ENCODE peak calls at places on chromosomes 5 and 9, in four cellular contexts. S is choroid plexus epithelial cell, D is fibroblast of lung, H is left lung. U is an unnamed sample.

GRCh38 chr9:26470287-26470686 is 422.3 kb downstream of the CAAP1 start:
- DNase-seq in S (no peak), D (no peak), H (no peak), U (no peak)

GRCh38 chr5:135053989-135054388 is 20.0 kb upstream of the PITX1 start:
- DNase-seq in S (no peak), D (no peak), H (peak; percentile 5), U (peak; percentile 27)

GRCh38 chr5:134568761-134569725 is 43.6 kb downstream of the JADE2 start:
- DNase-seq in S (no peak), D (peak; percentile 38), H (peak; percentile 84), U (no peak)

GRCh38 chr5:140054086-140054689 is 11.1 kb upstream of the NRG2 start:
- DNase-seq in S (no peak), D (no peak), H (no peak), U (no peak)

GRCh38 chr9:95491543-95492330 is 25.0 kb downstream of the PTCH1 start:
- DNase-seq in S (no peak), D (no peak), H (no peak), U (no peak)

GRCh38 chr5:35115920-35116319 is 68.2 kb upstream of the AGXT2 start:
- DNase-seq in S (peak; percentile 30), D (no peak), H (no peak), U (no peak)

GRCh38 chr9:122383992-122384461 is 13.2 kb downstream of the PTGS1 start:
- DNase-seq in S (peak; percentile 29), D (peak; percentile 56), H (no peak), U (no peak)

GRCh38 chr9:90803860-90804593 is 2.4 kb downstream of the SYK start:
- DNase-seq in S (no peak), D (no peak), H (no peak), U (no peak)

GRCh38 chr5:88875609-88876234 is 7.3 kb downstream of the MEF2C start:
- DNase-seq in S (peak; percentile 14), D (no peak), H (no peak), U (no peak)

GRCh38 chr5:109364977-109365376 is 44.8 kb downstream of the PJA2 start:
- DNase-seq in S (no peak), D (no peak), H (no peak), U (no peak)

GRCh38 chr9:129395633-129396364 is 217.7 kb upstream of the IER5L start:
- DNase-seq in S (no peak), D (no peak), H (no peak), U (no peak)

GRCh38 chr5:68070641-68071191 is 144.8 kb upstream of the PIK3R1 start:
- DNase-seq in S (no peak), D (no peak), H (no peak), U (no peak)

GRCh38 chr5:11289733-11290132 is 528.7 kb upstream of the DAP start:
- DNase-seq in S (no peak), D (no peak), H (no peak), U (no peak)

GRCh38 chr5:173984218-173984617 is 4.8 kb upstream of the C5orf47 start:
- DNase-seq in S (peak; percentile 66), D (peak; percentile 13), H (no peak), U (no peak)

GRCh38 chr5:16666861-16667481 is 50.2 kb upstream of the RETREG1 start:
- DNase-seq in S (peak; percentile 35), D (no peak), H (no peak), U (no peak)

GRCh38 chr5:82922086-82922734 is 155.0 kb downstream of the TMEM167A start:
- DNase-seq in S (no peak), D (no peak), H (no peak), U (no peak)

GRCh38 chr5:103487253-103487652 is 75.3 kb downstream of the NUDT12 start:
- DNase-seq in S (peak; percentile 72), D (peak; percentile 59), H (no peak), U (no peak)

GRCh38 chr9:72394061-72394460 is 29.1 kb upstream of the ZFAND5 start:
- DNase-seq in S (no peak), D (no peak), H (no peak), U (no peak)

GRCh38 chr5:171630670-171631065 is 154.9 kb upstream of the SMIM23 start:
- DNase-seq in S (no peak), D (no peak), H (no peak), U (no peak)

GRCh38 chr5:177404641-177405134 is 4.2 kb upstream of the PFN3 start:
- DNase-seq in S (no peak), D (no peak), H (no peak), U (no peak)

GRCh38 chr5:177403826-177404640 is 3.6 kb upstream of the PFN3 start:
- DNase-seq in S (peak; percentile 82), D (peak; percentile 60), H (peak; percentile 98), U (no peak)

GRCh38 chr5:177399903-177400868 is at the start of gene PFN3:
- DNase-seq in S (no peak), D (peak; percentile 32), H (no peak), U (no peak)

GRCh38 chr5:177403194-177403825 is 2.8 kb upstream of the PFN3 start:
- DNase-seq in S (peak; percentile 40), D (no peak), H (no peak), U (no peak)

DNA sequence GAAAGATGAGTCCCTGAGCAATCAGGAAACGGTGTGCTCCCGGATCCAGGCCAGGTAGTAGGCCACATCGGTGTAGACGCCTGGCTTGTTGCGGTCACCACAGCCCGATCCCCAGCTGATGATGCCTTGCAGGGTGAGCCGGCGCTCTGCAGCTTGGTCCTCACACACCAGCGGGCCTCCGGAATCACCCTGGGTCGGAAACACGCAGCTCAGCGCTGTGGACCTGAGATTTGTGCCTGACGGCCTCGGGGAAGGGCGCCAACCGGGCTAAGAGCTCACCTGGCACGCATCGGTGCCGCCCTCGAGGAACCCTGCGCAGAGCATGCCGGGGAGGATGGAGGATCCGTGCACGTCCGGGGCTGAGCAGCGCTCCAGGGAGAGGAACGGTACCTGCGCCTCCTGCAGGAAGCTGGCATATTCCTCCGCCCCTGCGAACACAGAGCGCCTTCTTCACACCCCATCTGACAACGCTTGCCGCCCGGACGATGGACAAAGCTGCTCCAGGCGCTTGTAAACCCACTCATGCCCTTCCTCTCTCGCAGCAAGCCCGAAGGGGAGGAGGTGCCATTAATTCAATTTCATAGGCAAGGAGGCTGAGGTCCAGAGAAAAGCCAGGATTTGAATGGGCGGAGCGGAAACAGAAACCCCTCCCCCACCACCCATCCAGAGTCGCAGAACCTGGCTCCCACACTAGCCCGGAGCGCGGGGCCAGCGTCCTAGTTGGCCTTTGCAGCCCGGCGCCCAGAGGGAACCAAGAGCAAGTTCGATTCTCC is 2.0 kb upstream of the PFN3 start:
- DNase-seq in S (peak; percentile 65), D (peak; percentile 58), H (peak; percentile 89), U (no peak)
- TF ChIP-seq CTCF in S (peak; percentile 63), D (peak; percentile 50), H (peak; percentile 21), U (peak; percentile 77)

GRCh38 chr5:149149942-149150341 is 8.6 kb downstream of the ABLIM3 start:
- DNase-seq in S (no peak), D (no peak), H (no peak), U (no peak)

GRCh38 chr5:149152317-149152746 is 11.0 kb downstream of the ABLIM3 start:
- DNase-seq in S (no peak), D (peak; percentile 47), H (no peak), U (no peak)

GRCh38 chr5:149150457-149150856 is 9.2 kb downstream of the ABLIM3 start:
- DNase-seq in S (peak; percentile 80), D (no peak), H (no peak), U (no peak)

GRCh38 chr5:149153193-149153750 is 12.0 kb downstream of the ABLIM3 start:
- DNase-seq in S (no peak), D (no peak), H (no peak), U (no peak)

DNA sequence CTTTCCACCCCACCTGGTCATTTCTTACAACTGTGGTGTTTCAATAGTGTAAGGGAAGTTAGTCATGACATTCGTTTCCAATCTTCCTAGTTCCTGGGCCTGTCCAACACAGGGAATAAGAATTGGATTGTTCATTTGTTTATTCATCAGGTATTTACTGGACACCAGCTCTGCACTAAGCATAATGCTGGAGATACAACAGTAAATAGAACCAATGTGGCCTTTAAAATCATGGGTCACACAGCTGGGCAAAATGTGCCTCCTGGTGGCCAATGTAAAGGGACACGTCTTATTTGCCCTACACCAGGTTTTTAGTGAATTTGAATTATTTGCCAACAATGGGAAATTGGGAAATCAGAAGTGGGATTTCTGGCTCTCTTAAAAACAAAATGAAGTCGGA is 10.4 kb downstream of the ABLIM3 start:
- DNase-seq in S (no peak), D (no peak), H (no peak), U (no peak)
- TF ChIP-seq CTCF in S (peak; percentile 47), D (peak; percentile 36), H (no peak), U (peak; percentile 51)

GRCh38 chr5:69213513-69214215 is 21.0 kb upstream of the CDK7 start:
- DNase-seq in S (peak; percentile 65), D (peak; percentile 62), H (no peak), U (no peak)
- TF ChIP-seq CTCF in S (no peak), D (no peak), H (no peak), U (no peak)

DNA sequence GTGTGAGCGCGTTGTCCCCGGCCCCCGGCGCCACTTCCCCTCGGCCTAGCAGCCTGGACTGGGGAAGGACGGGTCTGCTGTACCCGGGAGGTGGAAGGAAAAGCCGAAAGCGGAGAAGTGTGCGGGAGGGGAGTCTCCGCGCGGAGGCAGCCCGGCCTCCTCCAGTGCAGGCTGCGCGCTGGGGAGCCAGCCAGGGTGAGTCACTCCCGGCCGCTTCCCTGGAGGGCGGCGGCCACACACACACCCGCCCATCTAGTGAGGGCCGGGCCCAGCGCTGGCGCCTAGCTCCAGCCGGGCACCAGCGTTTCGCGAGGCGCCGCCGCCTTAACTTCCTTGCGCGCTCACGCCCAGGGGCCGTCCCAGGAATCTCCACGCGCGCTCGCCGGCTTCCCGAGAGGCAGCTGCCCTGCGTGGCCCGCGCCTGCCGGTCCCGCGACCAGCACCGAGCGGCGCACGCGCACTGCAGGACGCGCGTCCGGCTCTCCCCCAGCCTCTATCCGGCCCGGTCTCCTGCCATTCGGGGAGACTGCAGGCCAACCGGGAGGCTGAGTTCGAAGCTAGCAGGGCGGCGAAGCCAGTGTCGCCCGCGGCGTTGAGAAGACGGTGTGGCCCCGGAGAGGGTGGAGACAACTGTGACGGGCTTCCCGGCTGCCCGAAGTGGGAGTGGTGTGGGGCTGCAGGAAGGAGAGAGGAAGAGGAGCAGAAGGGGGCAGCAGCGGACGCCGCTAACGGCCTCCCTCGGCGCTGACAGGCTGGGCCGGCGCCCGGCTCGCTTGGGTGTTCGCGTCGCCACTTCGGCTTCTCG is at the start of gene JAK2:
- DNase-seq in S (peak; percentile 95), D (peak; percentile 94), H (peak; percentile 99), U (peak; percentile 97)
- TF ChIP-seq CTCF in S (peak; percentile 59), D (peak; percentile 38), H (peak; percentile 29), U (peak; percentile 76)

GRCh38 chr9:503881-504852 is 289.5 kb downstream of the DOCK8 start:
- DNase-seq in S (peak; percentile 42), D (peak; percentile 55), H (peak; percentile 94), U (peak; percentile 87)
- TF ChIP-seq CTCF in S (peak; percentile 8), D (no peak), H (peak; percentile 19), U (peak; percentile 68)

DNA sequence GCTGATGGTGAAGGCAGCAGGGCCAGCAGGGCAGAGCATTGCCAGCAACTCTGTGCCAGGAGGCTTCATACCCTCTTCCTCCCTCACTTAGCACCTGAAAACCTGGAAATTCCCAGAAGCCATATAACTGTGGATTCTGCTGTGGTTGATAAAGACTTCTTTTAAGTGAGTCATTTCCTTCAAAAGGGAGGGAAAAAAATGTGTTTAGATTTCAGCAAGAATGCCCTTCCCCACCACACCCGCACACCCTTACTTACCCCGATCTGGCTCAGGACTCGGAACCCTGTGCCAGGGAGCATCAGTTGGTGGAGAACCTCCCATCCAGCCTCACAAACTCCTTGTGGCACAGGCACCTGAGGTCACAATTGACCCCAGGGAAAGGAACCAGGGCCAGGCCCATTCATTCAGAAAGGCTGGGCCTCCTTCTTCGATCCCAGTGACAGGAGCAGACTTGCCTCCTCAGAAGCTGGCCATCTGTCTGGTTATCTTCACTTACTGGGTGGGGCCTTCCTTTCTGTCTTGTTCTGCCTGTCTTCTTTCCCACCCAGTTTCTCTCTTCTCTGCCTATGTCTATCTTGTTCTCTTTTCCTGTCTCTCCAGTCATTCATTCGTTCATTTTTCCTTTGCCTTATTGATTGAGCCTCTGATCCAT is 62.6 kb downstream of the PLAC8L1 start:
- DNase-seq in S (peak; percentile 63), D (peak; percentile 90), H (no peak), U (no peak)
- TF ChIP-seq CTCF in S (no peak), D (no peak), H (no peak), U (no peak)

U was measured in chondrocyte.